ENCODE peak calls at places on chromosomes 4 and X, in nine cellular contexts. M is fibroblast of lung; H is suprapubic skin; V is RWPE1; X is CD8-positive, alpha-beta memory T cell; S is DND-41; F is lower lobe of right lung; N is breast epithelium; B is thyroid gland. T is an unnamed sample.

GRCh38 chr4:186137193-186137792 is 32.8 kb downstream of the FAM149A start:
- DNase-seq in M (peak), H (no peak), V (peak), X (no peak), S (no peak), F (no peak), N (no peak), B (no peak), T (no peak)

GRCh38 chr4:86358176-86358701 is 1.6 kb downstream of the MAPK10 start:
- DNase-seq in M (peak), H (no peak), V (no peak), X (no peak), S (no peak), F (no peak), N (no peak), B (no peak), T (no peak)

GRCh38 chr4:88333741-88334405 is 44.8 kb upstream of the HERC6 start:
- DNase-seq in M (peak), H (no peak), V (no peak), X (no peak), S (no peak), F (no peak), N (no peak), B (no peak), T (no peak)

GRCh38 chrX:2705036-2705435 is 13.9 kb downstream of the CD99 start:
- DNase-seq in M (peak), H (no peak), V (no peak), X (no peak), S (peak), F (no peak), N (no peak), B (no peak), T (peak)

GRCh38 chrX:114344756-114345155 is 239.1 kb upstream of the HTR2C start:
- DNase-seq in M (peak), H (no peak), V (peak), X (no peak), S (no peak), F (no peak), N (no peak), B (no peak), T (no peak)

GRCh38 chr4:163484906-163485305 is 9.6 kb upstream of the TMA16 start:
- DNase-seq in M (peak), H (no peak), V (peak), X (peak), S (peak), F (no peak), N (no peak), B (peak), T (peak)

GRCh38 chr4:89598602-89599001 is 238.4 kb downstream of the SNCA start:
- DNase-seq in M (peak), H (no peak), V (peak), X (no peak), S (no peak), F (no peak), N (no peak), B (no peak), T (no peak)

GRCh38 chr4:108072300-108072699 is 82.6 kb downstream of the HADH start:
- DNase-seq in M (no peak), H (no peak), V (no peak), X (peak), S (no peak), F (no peak), N (no peak), B (peak), T (no peak)

GRCh38 chrX:41895826-41896225 is 27.5 kb downstream of the CASK start:
- DNase-seq in M (peak), H (no peak), V (no peak), X (no peak), S (no peak), F (no peak), N (no peak), B (no peak), T (no peak)

GRCh38 chr4:112951362-112951962 is 98.0 kb upstream of the ANK2 start:
- DNase-seq in M (peak), H (no peak), V (no peak), X (no peak), S (no peak), F (no peak), N (no peak), B (no peak), T (no peak)

GRCh38 chr4:155999743-156000142 is 46.1 kb upstream of the CTSO start:
- DNase-seq in M (peak), H (no peak), V (no peak), X (no peak), S (no peak), F (no peak), N (no peak), B (no peak), T (peak)

GRCh38 chr4:129109965-129110824 is 14.2 kb downstream of the C4orf33 start:
- DNase-seq in M (no peak), H (no peak), V (no peak), X (no peak), S (no peak), F (no peak), N (no peak), B (no peak), T (no peak)

GRCh38 chr4:173191623-173192041 is 23.0 kb downstream of the GALNT7 start:
- DNase-seq in M (peak), H (no peak), V (peak), X (no peak), S (no peak), F (no peak), N (no peak), B (no peak), T (no peak)

GRCh38 chr4:144648042-144648441 is 2.1 kb downstream of the HHIP start:
- DNase-seq in M (no peak), H (no peak), V (no peak), X (no peak), S (no peak), F (no peak), N (no peak), B (no peak), T (no peak)

GRCh38 chrX:134186362-134187121 is 50.4 kb upstream of the CCDC160 start:
- DNase-seq in M (no peak), H (no peak), V (no peak), X (peak), S (peak), F (no peak), N (no peak), B (no peak), T (no peak)

GRCh38 chrX:47264507-47265173 is 31.8 kb downstream of the USP11 start:
- DNase-seq in M (peak), H (peak), V (peak), X (no peak), S (no peak), F (no peak), N (no peak), B (no peak), T (peak)

GRCh38 chr4:23269583-23269982 is 576.8 kb downstream of the GBA3 start:
- DNase-seq in M (peak), H (no peak), V (no peak), X (no peak), S (no peak), F (no peak), N (no peak), B (no peak), T (no peak)

GRCh38 chr4:145885666-145886065 is 53.0 kb downstream of the ZNF827 start:
- DNase-seq in M (no peak), H (no peak), V (no peak), X (no peak), S (no peak), F (no peak), N (no peak), B (no peak), T (no peak)
- H3K27ac ChIP-seq in M (no peak), H (no peak), V (no peak), X (no peak), S (no peak), F (no peak), N (no peak), B (no peak), T (no peak)

DNA sequence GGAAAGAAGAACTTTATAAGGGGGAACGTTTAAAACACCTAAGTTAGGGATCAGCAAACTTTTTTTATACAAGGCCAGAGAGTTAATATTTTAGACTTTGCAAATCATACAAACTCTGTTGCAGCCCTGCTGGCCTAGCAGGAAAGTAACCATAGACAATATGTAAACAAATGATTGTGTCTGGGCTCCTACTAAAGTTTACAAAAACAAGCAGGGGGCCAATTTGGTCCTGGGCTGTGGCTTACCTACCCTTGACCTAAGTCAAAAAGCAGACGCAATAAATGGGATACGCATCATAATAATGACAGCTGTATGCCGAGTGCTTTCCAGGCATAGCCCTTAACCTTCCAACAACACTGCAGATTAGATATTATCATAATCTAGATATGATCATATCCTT is 4.9 kb downstream of the TASL start:
- DNase-seq in M (no peak), H (no peak), V (no peak), X (no peak), S (no peak), F (no peak), N (no peak), B (no peak), T (no peak)
- H3K27ac ChIP-seq in M (no peak), H (no peak), V (no peak), X (no peak), S (no peak), F (no peak), N (no peak), B (no peak), T (no peak)

GRCh38 chrX:45198706-45199105 is 2.0 kb downstream of the DIPK2B start:
- DNase-seq in M (no peak), H (no peak), V (no peak), X (no peak), S (no peak), F (no peak), N (no peak), B (no peak), T (no peak)
- H3K27ac ChIP-seq in M (no peak), H (no peak), V (no peak), X (no peak), S (no peak), F (peak), N (peak), B (no peak), T (no peak)

GRCh38 chr4:74109894-74110605 is 11.1 kb upstream of the CXCL2 start:
- DNase-seq in M (peak), H (no peak), V (peak), X (no peak), S (no peak), F (no peak), N (no peak), B (no peak), T (no peak)

GRCh38 chr4:74109116-74109791 is 10.3 kb upstream of the CXCL2 start:
- DNase-seq in M (peak), H (peak), V (peak), X (no peak), S (no peak), F (peak), N (peak), B (peak), T (no peak)

GRCh38 chr4:74105656-74106275 is 6.8 kb upstream of the CXCL2 start:
- DNase-seq in M (peak), H (no peak), V (no peak), X (no peak), S (no peak), F (no peak), N (no peak), B (no peak), T (no peak)

GRCh38 chr4:74110670-74111069 is 11.7 kb upstream of the CXCL2 start:
- DNase-seq in M (no peak), H (no peak), V (no peak), X (no peak), S (no peak), F (no peak), N (no peak), B (no peak), T (no peak)

GRCh38 chr4:74108457-74109115 is 9.6 kb upstream of the CXCL2 start:
- DNase-seq in M (no peak), H (no peak), V (no peak), X (no peak), S (no peak), F (no peak), N (no peak), B (no peak), T (no peak)
- H3K27ac ChIP-seq in M (peak), H (peak), V (no peak), X (no peak), S (no peak), F (peak), N (peak), B (no peak), T (no peak)

GRCh38 chrX:96004386-96004785 is 680.3 kb upstream of the DIAPH2 start:
- DNase-seq in M (peak), H (no peak), V (peak), X (no peak), S (no peak), F (no peak), N (no peak), B (no peak), T (no peak)
- H3K27ac ChIP-seq in M (no peak), H (no peak), V (no peak), X (no peak), S (no peak), F (no peak), N (no peak), B (no peak), T (no peak)